ENCODE peak calls at places on chromosomes 2 and 18, in seven cellular contexts. One of them, this sample, is unnamed.
A peak's percentile ranks its signal among the peaks of the same experiment; 100 is the strongest.

GRCh38 chr2:64727013-64727767 is 73.5 kb upstream of the SERTAD2 start:
- DNase-seq in CD4-positive, alpha-beta memory T cell: peak; percentile 34
- DNase-seq in NCI-H510A treated with DMSO at 0.1 percent for 48 hours: no peak
- DNase-seq in sciatic nerve: no peak
- DNase-seq in activated CD4-positive, alpha-beta T cell treated with anti-CD3 and anti-CD28 coated beads for 4 hours: no peak
- DNase-seq in mucosa of gallbladder: no peak
- DNase-seq in anterior cingulate cortex: no peak
- DNase-seq in this sample: no peak

GRCh38 chr18:63924551-63924950 is 16.8 kb downstream of the SERPINB10 start:
- DNase-seq in CD4-positive, alpha-beta memory T cell: no peak
- DNase-seq in NCI-H510A treated with DMSO at 0.1 percent for 48 hours: no peak
- DNase-seq in sciatic nerve: no peak
- DNase-seq in activated CD4-positive, alpha-beta T cell treated with anti-CD3 and anti-CD28 coated beads for 4 hours: no peak
- DNase-seq in mucosa of gallbladder: no peak
- DNase-seq in anterior cingulate cortex: no peak
- DNase-seq in this sample: no peak

GRCh38 chr2:33670392-33670937 is 71.4 kb upstream of the FAM98A start:
- DNase-seq in CD4-positive, alpha-beta memory T cell: no peak
- DNase-seq in NCI-H510A treated with DMSO at 0.1 percent for 48 hours: no peak
- DNase-seq in sciatic nerve: no peak
- DNase-seq in activated CD4-positive, alpha-beta T cell treated with anti-CD3 and anti-CD28 coated beads for 4 hours: no peak
- DNase-seq in mucosa of gallbladder: no peak
- DNase-seq in anterior cingulate cortex: no peak
- DNase-seq in this sample: no peak

GRCh38 chr2:227614740-227615139 is at the start of gene SCYGR3:
- DNase-seq in CD4-positive, alpha-beta memory T cell: no peak
- DNase-seq in NCI-H510A treated with DMSO at 0.1 percent for 48 hours: no peak
- DNase-seq in sciatic nerve: no peak
- DNase-seq in activated CD4-positive, alpha-beta T cell treated with anti-CD3 and anti-CD28 coated beads for 4 hours: no peak
- DNase-seq in mucosa of gallbladder: no peak
- DNase-seq in anterior cingulate cortex: no peak
- DNase-seq in this sample: no peak

GRCh38 chr2:16162491-16163040 is 222.2 kb downstream of the MYCN start:
- DNase-seq in CD4-positive, alpha-beta memory T cell: no peak
- DNase-seq in NCI-H510A treated with DMSO at 0.1 percent for 48 hours: no peak
- DNase-seq in sciatic nerve: no peak
- DNase-seq in activated CD4-positive, alpha-beta T cell treated with anti-CD3 and anti-CD28 coated beads for 4 hours: no peak
- DNase-seq in mucosa of gallbladder: peak; percentile 2
- DNase-seq in anterior cingulate cortex: no peak
- DNase-seq in this sample: no peak

GRCh38 chr2:44652701-44653100 is 288.8 kb upstream of the SIX3 start:
- DNase-seq in CD4-positive, alpha-beta memory T cell: no peak
- DNase-seq in NCI-H510A treated with DMSO at 0.1 percent for 48 hours: no peak
- DNase-seq in sciatic nerve: no peak
- DNase-seq in activated CD4-positive, alpha-beta T cell treated with anti-CD3 and anti-CD28 coated beads for 4 hours: no peak
- DNase-seq in mucosa of gallbladder: no peak
- DNase-seq in anterior cingulate cortex: no peak
- DNase-seq in this sample: no peak

GRCh38 chr18:11419336-11419735 is 190.1 kb upstream of the SLC35G4 start:
- DNase-seq in CD4-positive, alpha-beta memory T cell: no peak
- DNase-seq in NCI-H510A treated with DMSO at 0.1 percent for 48 hours: no peak
- DNase-seq in sciatic nerve: no peak
- DNase-seq in activated CD4-positive, alpha-beta T cell treated with anti-CD3 and anti-CD28 coated beads for 4 hours: no peak
- DNase-seq in mucosa of gallbladder: no peak
- DNase-seq in anterior cingulate cortex: no peak
- DNase-seq in this sample: no peak

GRCh38 chr2:119746836-119747235 is 12.9 kb upstream of the PTPN4 start:
- DNase-seq in CD4-positive, alpha-beta memory T cell: no peak
- DNase-seq in NCI-H510A treated with DMSO at 0.1 percent for 48 hours: no peak
- DNase-seq in sciatic nerve: no peak
- DNase-seq in activated CD4-positive, alpha-beta T cell treated with anti-CD3 and anti-CD28 coated beads for 4 hours: no peak
- DNase-seq in mucosa of gallbladder: no peak
- DNase-seq in anterior cingulate cortex: no peak
- DNase-seq in this sample: no peak

GRCh38 chr2:144950874-144951560 is 431.1 kb upstream of the ZEB2 start:
- DNase-seq in CD4-positive, alpha-beta memory T cell: no peak
- DNase-seq in NCI-H510A treated with DMSO at 0.1 percent for 48 hours: no peak
- DNase-seq in sciatic nerve: no peak
- DNase-seq in activated CD4-positive, alpha-beta T cell treated with anti-CD3 and anti-CD28 coated beads for 4 hours: no peak
- DNase-seq in mucosa of gallbladder: no peak
- DNase-seq in anterior cingulate cortex: no peak
- DNase-seq in this sample: peak; percentile 24

GRCh38 chr2:202815548-202816420 is 55.8 kb downstream of the ICA1L start:
- DNase-seq in CD4-positive, alpha-beta memory T cell: no peak
- DNase-seq in NCI-H510A treated with DMSO at 0.1 percent for 48 hours: no peak
- DNase-seq in sciatic nerve: no peak
- DNase-seq in activated CD4-positive, alpha-beta T cell treated with anti-CD3 and anti-CD28 coated beads for 4 hours: no peak
- DNase-seq in mucosa of gallbladder: no peak
- DNase-seq in anterior cingulate cortex: no peak
- DNase-seq in this sample: no peak

GRCh38 chr2:40098786-40099470 is 319.9 kb upstream of the THUMPD2 start:
- DNase-seq in CD4-positive, alpha-beta memory T cell: no peak
- DNase-seq in NCI-H510A treated with DMSO at 0.1 percent for 48 hours: no peak
- DNase-seq in sciatic nerve: no peak
- DNase-seq in activated CD4-positive, alpha-beta T cell treated with anti-CD3 and anti-CD28 coated beads for 4 hours: no peak
- DNase-seq in mucosa of gallbladder: no peak
- DNase-seq in anterior cingulate cortex: no peak
- DNase-seq in this sample: no peak

GRCh38 chr18:77876319-77876865 is 626.7 kb downstream of the GALR1 start:
- DNase-seq in CD4-positive, alpha-beta memory T cell: no peak
- DNase-seq in NCI-H510A treated with DMSO at 0.1 percent for 48 hours: no peak
- DNase-seq in sciatic nerve: no peak
- DNase-seq in activated CD4-positive, alpha-beta T cell treated with anti-CD3 and anti-CD28 coated beads for 4 hours: no peak
- DNase-seq in mucosa of gallbladder: no peak
- DNase-seq in anterior cingulate cortex: no peak
- DNase-seq in this sample: no peak

GRCh38 chr2:240685771-240686371 is 3.2 kb upstream of the AQP12B start:
- DNase-seq in CD4-positive, alpha-beta memory T cell: no peak
- DNase-seq in NCI-H510A treated with DMSO at 0.1 percent for 48 hours: peak; percentile 78
- DNase-seq in sciatic nerve: no peak
- DNase-seq in activated CD4-positive, alpha-beta T cell treated with anti-CD3 and anti-CD28 coated beads for 4 hours: no peak
- DNase-seq in mucosa of gallbladder: no peak
- DNase-seq in anterior cingulate cortex: no peak
- DNase-seq in this sample: no peak

GRCh38 chr2:96863575-96864342 is 5.9 kb upstream of the ANKRD39 start:
- DNase-seq in CD4-positive, alpha-beta memory T cell: no peak
- DNase-seq in NCI-H510A treated with DMSO at 0.1 percent for 48 hours: no peak
- DNase-seq in sciatic nerve: peak; percentile 54
- DNase-seq in activated CD4-positive, alpha-beta T cell treated with anti-CD3 and anti-CD28 coated beads for 4 hours: no peak
- DNase-seq in mucosa of gallbladder: no peak
- DNase-seq in anterior cingulate cortex: no peak
- DNase-seq in this sample: no peak

GRCh38 chr18:7021994-7022840 is 95.4 kb downstream of the LAMA1 start:
- DNase-seq in CD4-positive, alpha-beta memory T cell: no peak
- DNase-seq in NCI-H510A treated with DMSO at 0.1 percent for 48 hours: peak; percentile 88
- DNase-seq in sciatic nerve: no peak
- DNase-seq in activated CD4-positive, alpha-beta T cell treated with anti-CD3 and anti-CD28 coated beads for 4 hours: no peak
- DNase-seq in mucosa of gallbladder: peak; percentile 40
- DNase-seq in anterior cingulate cortex: no peak
- DNase-seq in this sample: peak; percentile 68

GRCh38 chr2:38184964-38185603 is 109.1 kb upstream of the CYP1B1 start:
- DNase-seq in CD4-positive, alpha-beta memory T cell: peak; percentile 0
- DNase-seq in NCI-H510A treated with DMSO at 0.1 percent for 48 hours: no peak
- DNase-seq in sciatic nerve: no peak
- DNase-seq in activated CD4-positive, alpha-beta T cell treated with anti-CD3 and anti-CD28 coated beads for 4 hours: no peak
- DNase-seq in mucosa of gallbladder: no peak
- DNase-seq in anterior cingulate cortex: no peak
- DNase-seq in this sample: peak; percentile 39

GRCh38 chr18:3619222-3619621 is 169.2 kb downstream of the TGIF1 start:
- DNase-seq in CD4-positive, alpha-beta memory T cell: no peak
- DNase-seq in NCI-H510A treated with DMSO at 0.1 percent for 48 hours: no peak
- DNase-seq in sciatic nerve: no peak
- DNase-seq in activated CD4-positive, alpha-beta T cell treated with anti-CD3 and anti-CD28 coated beads for 4 hours: no peak
- DNase-seq in mucosa of gallbladder: no peak
- DNase-seq in anterior cingulate cortex: no peak
- DNase-seq in this sample: no peak

GRCh38 chr2:42087137-42087856 is 39.5 kb downstream of the PKDCC start:
- DNase-seq in CD4-positive, alpha-beta memory T cell: no peak
- DNase-seq in NCI-H510A treated with DMSO at 0.1 percent for 48 hours: no peak
- DNase-seq in sciatic nerve: no peak
- DNase-seq in activated CD4-positive, alpha-beta T cell treated with anti-CD3 and anti-CD28 coated beads for 4 hours: no peak
- DNase-seq in mucosa of gallbladder: no peak
- DNase-seq in anterior cingulate cortex: no peak
- DNase-seq in this sample: no peak

GRCh38 chr18:8991131-8991530 is 111.4 kb upstream of the NDUFV2 start:
- DNase-seq in CD4-positive, alpha-beta memory T cell: no peak
- DNase-seq in NCI-H510A treated with DMSO at 0.1 percent for 48 hours: no peak
- DNase-seq in sciatic nerve: no peak
- DNase-seq in activated CD4-positive, alpha-beta T cell treated with anti-CD3 and anti-CD28 coated beads for 4 hours: no peak
- DNase-seq in mucosa of gallbladder: no peak
- DNase-seq in anterior cingulate cortex: no peak
- DNase-seq in this sample: no peak

GRCh38 chr2:57892920-57893319 is 153.7 kb upstream of the VRK2 start:
- DNase-seq in CD4-positive, alpha-beta memory T cell: no peak
- DNase-seq in NCI-H510A treated with DMSO at 0.1 percent for 48 hours: no peak
- DNase-seq in sciatic nerve: no peak
- DNase-seq in activated CD4-positive, alpha-beta T cell treated with anti-CD3 and anti-CD28 coated beads for 4 hours: no peak
- DNase-seq in mucosa of gallbladder: no peak
- DNase-seq in anterior cingulate cortex: no peak
- DNase-seq in this sample: no peak